ENCODE peak calls at places on chromosomes 16 and 17, in nine cellular contexts. K is transverse colon, D is SK-N-SH, C is GM23338, Z is HCT116, L is sigmoid colon, W is stomach, N is K562, H is prostate gland. M is an unnamed sample. For H3K36me3 and H3K4me1, the result is how much of the 10 kb centered on the place peaks cover.

GRCh38 chr17:29566473-29567361 is at the start of gene ABHD15:
- DNase-seq in K (peak), D (peak), C (peak), Z (peak), L (peak), W (peak), N (no peak), H (peak), M (no peak)

GRCh38 chr17:1471490-1471889 is 15.5 kb upstream of the CRK start:
- DNase-seq in K (no peak), D (no peak), C (no peak), Z (no peak), L (no peak), W (no peak), N (no peak), H (no peak), M (no peak)

GRCh38 chr17:79563237-79564013 is 47.4 kb downstream of the RBFOX3 start:
- DNase-seq in K (no peak), D (no peak), C (no peak), Z (peak), L (peak), W (no peak), N (no peak), H (no peak), M (no peak)

GRCh38 chr17:17518951-17519350 is 22.8 kb upstream of the RASD1 start:
- DNase-seq in K (no peak), D (no peak), C (no peak), Z (no peak), L (no peak), W (no peak), N (no peak), H (no peak), M (no peak)

GRCh38 chr16:87877942-87878507 is 8.7 kb upstream of the SLC7A5 start:
- DNase-seq in K (no peak), D (no peak), C (no peak), Z (no peak), L (no peak), W (no peak), N (no peak), H (no peak), M (no peak)

GRCh38 chr17:48542114-48542955 is 2.6 kb downstream of the HOXB2 start:
- DNase-seq in K (no peak), D (no peak), C (peak), Z (no peak), L (no peak), W (no peak), N (no peak), H (no peak), M (no peak)

GRCh38 chr17:81086789-81087551 is 52.0 kb downstream of the BAIAP2 start:
- DNase-seq in K (peak), D (no peak), C (no peak), Z (no peak), L (no peak), W (peak), N (no peak), H (no peak), M (no peak)

GRCh38 chr17:21058098-21058893 is 15.5 kb upstream of the USP22 start:
- DNase-seq in K (no peak), D (no peak), C (no peak), Z (no peak), L (no peak), W (no peak), N (no peak), H (no peak), M (no peak)

GRCh38 chr17:78865682-78866390 is 25.2 kb upstream of the USP36 start:
- DNase-seq in K (peak), D (peak), C (peak), Z (peak), L (peak), W (peak), N (peak), H (peak), M (peak)

GRCh38 chr16:51276335-51276734 is 125.3 kb upstream of the SALL1 start:
- DNase-seq in K (no peak), D (no peak), C (no peak), Z (no peak), L (no peak), W (no peak), N (no peak), H (no peak), M (no peak)

GRCh38 chr16:86577314-86577971 is 906 bp upstream of the FOXL1 start:
- DNase-seq in K (no peak), D (no peak), C (peak), Z (no peak), L (no peak), W (no peak), N (no peak), H (no peak), M (no peak)

GRCh38 chr16:81616321-81617020 is 162.6 kb upstream of the PLCG2 start:
- DNase-seq in K (peak), D (peak), C (no peak), Z (no peak), L (peak), W (peak), N (no peak), H (peak), M (no peak)

DNA sequence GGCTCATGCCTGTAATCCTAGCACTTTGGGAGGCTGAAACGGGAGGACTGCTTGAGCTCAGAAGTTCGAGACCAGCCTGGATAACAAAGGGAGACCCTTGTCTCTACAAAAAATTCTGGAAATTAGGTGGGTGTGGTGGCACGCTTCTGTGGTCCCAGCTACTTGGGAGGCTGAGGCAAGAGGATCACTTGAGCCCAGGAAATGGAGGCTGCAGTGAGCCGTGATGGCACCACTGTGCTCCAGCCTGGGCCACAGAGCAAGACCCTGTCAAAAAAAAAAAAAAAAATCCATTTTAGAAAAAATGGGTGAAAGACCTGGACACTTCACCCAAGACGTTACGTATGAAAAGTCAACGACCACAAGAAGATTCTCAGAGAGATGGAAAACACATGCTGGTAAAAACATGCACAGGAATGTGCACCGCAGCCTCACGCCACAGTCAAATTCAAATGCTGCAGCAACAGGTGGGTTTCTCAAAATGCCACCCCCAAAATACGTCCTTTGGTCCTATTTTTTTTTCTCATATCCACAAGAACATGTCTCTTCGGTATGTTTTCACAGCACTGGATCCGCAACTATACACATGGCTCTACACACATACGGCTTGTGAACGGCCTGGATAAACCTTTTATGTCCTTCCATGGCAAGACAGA is 17.1 kb downstream of the CSNK1D start:
- DNase-seq in K (no peak), D (no peak), C (no peak), Z (no peak), L (no peak), W (no peak), N (no peak), H (no peak), M (no peak)
- H3K36me3 ChIP-seq in K (under half), D (half or more), C (half or more), Z (half or more), L (half or more), W (half or more), N (half or more), H (under half), M (under half)

GRCh38 chr16:3856367-3857141 is 24.0 kb downstream of the CREBBP start:
- DNase-seq in K (no peak), D (no peak), C (peak), Z (no peak), L (no peak), W (no peak), N (no peak), H (no peak), M (no peak)
- H3K4me1 ChIP-seq in K (under half), D (under half), C (under half), Z (under half), L (half or more), W (half or more), N (under half), H (under half), M (under half)

GRCh38 chr16:12062343-12063003 is 85.9 kb downstream of the SNX29 start:
- DNase-seq in K (peak), D (no peak), C (no peak), Z (peak), L (peak), W (peak), N (no peak), H (no peak), M (peak)
- TF ChIP-seq POLR2AphosphoS5 in K (no peak), D (no peak), C (no peak), Z (no peak), L (peak), W (no peak), N (no peak), H (no peak), M (peak)

GRCh38 chr17:4541041-4541327 is 14.2 kb downstream of the MYBBP1A start:
- DNase-seq in K (no peak), D (no peak), C (no peak), Z (no peak), L (no peak), W (no peak), N (no peak), H (no peak), M (no peak)
- H3K36me3 ChIP-seq in K (under half), D (under half), C (under half), Z (under half), L (half or more), W (half or more), N (half or more), H (under half), M (under half)

GRCh38 chr17:40351185-40352043 is 13.1 kb downstream of the GJD3 start:
- DNase-seq in K (no peak), D (peak), C (no peak), Z (no peak), L (no peak), W (no peak), N (no peak), H (no peak), M (no peak)

GRCh38 chr17:40352044-40352778 is 12.3 kb downstream of the GJD3 start:
- DNase-seq in K (no peak), D (no peak), C (no peak), Z (no peak), L (no peak), W (no peak), N (no peak), H (no peak), M (no peak)

GRCh38 chr17:40348562-40349476 is 15.7 kb downstream of the GJD3 start:
- DNase-seq in K (peak), D (peak), C (no peak), Z (no peak), L (peak), W (peak), N (no peak), H (peak), M (peak)

GRCh38 chr17:40349477-40350409 is 14.8 kb downstream of the GJD3 start:
- DNase-seq in K (no peak), D (no peak), C (no peak), Z (no peak), L (no peak), W (peak), N (no peak), H (peak), M (no peak)

DNA sequence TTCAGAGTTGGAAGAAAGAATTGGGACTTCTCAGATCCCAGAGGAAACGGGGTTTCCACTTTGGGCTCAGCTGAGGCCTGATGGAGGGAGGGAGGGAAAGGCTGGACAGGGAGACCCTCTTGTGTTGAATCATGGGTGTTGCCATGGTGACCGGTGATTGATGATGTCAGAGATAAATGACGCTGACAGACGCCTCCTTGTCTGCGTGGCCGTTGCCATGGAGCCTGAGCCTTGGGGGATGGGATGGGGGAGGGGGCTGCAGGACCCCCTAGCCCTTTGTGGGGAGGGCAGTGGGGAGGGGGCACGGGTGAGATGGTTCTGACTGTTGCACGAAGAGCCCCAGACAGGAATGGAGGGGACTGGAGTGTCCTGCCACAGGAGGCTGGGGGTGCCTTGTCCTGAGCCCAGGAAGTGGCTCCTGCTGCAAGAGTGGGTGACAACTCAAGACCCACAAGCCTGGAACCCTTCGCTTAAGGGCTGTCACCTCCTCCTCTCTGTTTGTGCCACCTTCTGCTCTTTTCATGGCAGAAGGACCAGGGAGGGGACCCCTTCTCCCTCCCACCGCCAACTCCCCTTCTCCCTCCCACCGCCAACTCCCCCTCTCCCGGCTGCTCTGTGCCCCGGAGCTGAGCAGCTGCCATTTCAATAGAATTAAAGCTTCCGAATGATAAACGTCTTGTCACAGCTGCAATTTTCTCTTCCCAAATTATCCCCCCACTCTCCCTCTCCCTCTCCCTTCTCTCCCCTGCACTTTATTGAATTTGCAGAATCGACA is 13.9 kb downstream of the GJD3 start:
- DNase-seq in K (no peak), D (peak), C (peak), Z (no peak), L (no peak), W (no peak), N (no peak), H (no peak), M (no peak)
- H3K4me1 ChIP-seq in K (under half), D (under half), C (half or more), Z (under half), L (half or more), W (half or more), N (half or more), H (under half), M (under half)

DNA sequence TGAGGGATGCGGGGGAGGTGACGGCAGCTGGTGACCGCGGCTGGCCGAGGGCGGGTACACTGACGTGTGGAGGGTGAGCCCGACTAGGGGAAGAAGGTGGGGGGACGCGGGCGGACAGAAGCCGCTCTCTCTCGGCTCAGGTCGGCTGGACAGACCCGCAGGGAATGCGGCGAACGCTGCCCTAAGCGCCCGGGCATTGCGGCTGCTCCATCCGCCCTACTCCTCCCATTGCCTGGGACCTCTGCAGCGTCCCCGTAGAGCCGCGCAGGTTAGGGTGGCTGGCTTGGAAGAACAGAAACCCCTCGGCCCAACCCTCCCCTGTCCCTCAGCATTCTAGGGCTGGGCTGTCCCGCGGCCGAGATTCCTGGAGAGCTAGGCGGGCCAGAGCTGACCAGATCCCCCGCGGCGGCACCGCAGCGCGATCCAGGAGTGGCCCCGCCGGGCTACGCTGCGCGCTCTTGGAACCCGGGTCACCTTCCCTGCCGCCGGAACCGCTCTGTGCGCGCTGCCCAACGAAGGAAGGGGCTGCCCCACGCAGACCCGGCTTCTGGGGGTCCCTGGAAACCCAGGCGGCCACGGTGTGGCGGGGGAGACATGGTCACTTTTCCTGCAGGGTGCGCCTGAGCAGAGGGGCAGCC is 3.0 kb downstream of the DLX4 start:
- DNase-seq in K (no peak), D (peak), C (peak), Z (no peak), L (no peak), W (no peak), N (peak), H (no peak), M (no peak)
- TF ChIP-seq POLR2AphosphoS5 in K (no peak), D (no peak), C (no peak), Z (no peak), L (no peak), W (no peak), N (no peak), H (no peak), M (no peak)

DNA sequence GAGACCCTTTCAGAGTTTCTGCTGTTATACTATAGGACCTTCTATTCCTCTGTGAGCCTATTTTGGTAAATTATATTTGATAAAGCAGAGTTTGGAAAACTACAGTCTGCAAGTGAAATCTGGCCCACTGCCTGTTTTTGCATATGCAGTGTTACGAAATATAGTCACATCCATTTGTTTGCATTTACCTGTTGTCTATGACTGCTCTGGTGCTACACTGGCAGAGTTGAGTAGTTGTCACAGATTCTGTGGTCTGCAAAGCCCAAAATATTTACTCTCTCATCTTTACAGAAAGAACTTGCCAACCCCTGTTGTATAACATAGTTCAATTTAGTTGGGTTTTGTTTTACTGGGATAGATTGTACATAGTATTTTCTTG is 42.3 kb downstream of the TNRC6A start:
- DNase-seq in K (no peak), D (no peak), C (no peak), Z (no peak), L (no peak), W (no peak), N (no peak), H (no peak), M (no peak)
- H3K36me3 ChIP-seq in K (under half), D (half or more), C (under half), Z (under half), L (under half), W (under half), N (half or more), H (under half), M (under half)

M was measured in breast epithelium.